ENCODE peak calls at places on chromosomes 5 and 9, in seven cellular contexts. I is CD8-positive, alpha-beta memory T cell; K is BE2C; R is CD4-positive, CD25-positive, alpha-beta regulatory T cell; Y is WERI-Rb-1; P is pancreas; V is lower lobe of right lung. U is an unnamed sample.

GRCh38 chr9:33778700-33779351 is 16.5 kb upstream of the PRSS3 start:
- DNase-seq in I (peak; percentile 67), K (peak; percentile 53), R (peak; percentile 62), Y (peak; percentile 59), P (no peak), V (no peak), U (no peak)

GRCh38 chr9:89059925-89060506 is 68.7 kb downstream of the S1PR3 start:
- DNase-seq in I (no peak), K (no peak), R (no peak), Y (no peak), P (no peak), V (no peak), U (no peak)

GRCh38 chr5:74575741-74576538 is 64.6 kb downstream of the ENC1 start:
- DNase-seq in I (no peak), K (peak; percentile 30), R (no peak), Y (no peak), P (no peak), V (no peak), U (no peak)

GRCh38 chr5:133337795-133338445 is 274.4 kb downstream of the FSTL4 start:
- DNase-seq in I (no peak), K (no peak), R (no peak), Y (no peak), P (no peak), V (no peak), U (no peak)

GRCh38 chr9:34271618-34272017 is 57.5 kb downstream of the KIF24 start:
- DNase-seq in I (no peak), K (no peak), R (no peak), Y (no peak), P (no peak), V (no peak), U (no peak)

GRCh38 chr5:122715095-122715494 is 59.8 kb upstream of the SNX2 start:
- DNase-seq in I (no peak), K (no peak), R (no peak), Y (no peak), P (no peak), V (no peak), U (no peak)

GRCh38 chr5:121967187-121967586 is 5.4 kb downstream of the SRFBP1 start:
- DNase-seq in I (no peak), K (no peak), R (no peak), Y (no peak), P (no peak), V (no peak), U (no peak)

GRCh38 chr9:2336055-2336454 is 285.5 kb upstream of the VLDLR start:
- DNase-seq in I (no peak), K (peak; percentile 21), R (no peak), Y (no peak), P (no peak), V (no peak), U (no peak)

GRCh38 chr9:84827248-84827786 is 157.8 kb downstream of the NTRK2 start:
- DNase-seq in I (no peak), K (no peak), R (no peak), Y (no peak), P (no peak), V (no peak), U (no peak)

GRCh38 chr5:141908796-141909195 is 14.9 kb upstream of the DELE1 start:
- DNase-seq in I (no peak), K (no peak), R (no peak), Y (no peak), P (no peak), V (no peak), U (no peak)

DNA sequence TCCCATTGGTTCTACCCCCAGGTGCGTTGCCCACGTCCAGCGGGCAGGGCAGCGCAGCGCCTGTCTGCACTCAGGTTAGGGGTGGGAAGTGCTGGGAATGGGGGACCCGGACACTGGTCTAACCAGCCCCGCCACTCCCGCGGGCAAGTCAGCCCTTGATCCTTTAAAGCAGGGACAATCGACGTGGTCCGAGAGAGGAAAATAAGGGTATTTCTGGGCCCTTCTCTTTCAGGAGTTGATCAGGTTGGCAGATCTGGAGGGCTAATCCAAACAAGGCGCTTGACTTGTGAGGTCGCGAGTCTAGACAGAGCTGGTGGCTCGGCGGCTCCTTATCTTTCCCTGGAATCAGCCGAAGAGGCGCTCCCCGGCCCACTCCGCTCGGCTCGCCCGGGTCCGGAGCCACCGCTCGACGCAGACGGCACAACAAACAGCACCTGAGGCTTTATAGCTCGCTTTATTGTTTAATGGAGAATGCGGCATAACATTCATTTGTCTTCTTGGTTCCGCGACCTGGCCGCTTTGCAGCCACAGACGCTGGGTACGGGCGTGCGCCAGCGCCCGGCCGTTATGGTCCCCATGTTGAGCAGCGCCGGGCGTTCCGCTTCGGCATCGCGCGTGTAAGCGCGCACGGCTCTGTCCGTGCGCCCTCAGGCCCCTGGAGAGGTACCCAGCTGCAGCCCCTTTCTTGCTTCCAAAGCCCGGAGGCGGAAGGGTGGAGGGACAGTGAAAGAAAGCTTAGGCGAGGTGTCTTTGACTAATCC is 15.8 kb downstream of the ISL1 start:
- DNase-seq in I (no peak), K (peak; percentile 63), R (no peak), Y (no peak), P (no peak), V (no peak), U (no peak)
- H3K27me3 ChIP-seq in I (no peaks in the 10 kb centered on the region), K (no peaks in the 10 kb centered on the region), R (peaks cover 10% of the 10 kb centered on the region), Y (peaks cover 83% of the 10 kb centered on the region), P (peaks cover 25% of the 10 kb centered on the region), V (peaks cover 61% of the 10 kb centered on the region), U (no peaks in the 10 kb centered on the region)

DNA sequence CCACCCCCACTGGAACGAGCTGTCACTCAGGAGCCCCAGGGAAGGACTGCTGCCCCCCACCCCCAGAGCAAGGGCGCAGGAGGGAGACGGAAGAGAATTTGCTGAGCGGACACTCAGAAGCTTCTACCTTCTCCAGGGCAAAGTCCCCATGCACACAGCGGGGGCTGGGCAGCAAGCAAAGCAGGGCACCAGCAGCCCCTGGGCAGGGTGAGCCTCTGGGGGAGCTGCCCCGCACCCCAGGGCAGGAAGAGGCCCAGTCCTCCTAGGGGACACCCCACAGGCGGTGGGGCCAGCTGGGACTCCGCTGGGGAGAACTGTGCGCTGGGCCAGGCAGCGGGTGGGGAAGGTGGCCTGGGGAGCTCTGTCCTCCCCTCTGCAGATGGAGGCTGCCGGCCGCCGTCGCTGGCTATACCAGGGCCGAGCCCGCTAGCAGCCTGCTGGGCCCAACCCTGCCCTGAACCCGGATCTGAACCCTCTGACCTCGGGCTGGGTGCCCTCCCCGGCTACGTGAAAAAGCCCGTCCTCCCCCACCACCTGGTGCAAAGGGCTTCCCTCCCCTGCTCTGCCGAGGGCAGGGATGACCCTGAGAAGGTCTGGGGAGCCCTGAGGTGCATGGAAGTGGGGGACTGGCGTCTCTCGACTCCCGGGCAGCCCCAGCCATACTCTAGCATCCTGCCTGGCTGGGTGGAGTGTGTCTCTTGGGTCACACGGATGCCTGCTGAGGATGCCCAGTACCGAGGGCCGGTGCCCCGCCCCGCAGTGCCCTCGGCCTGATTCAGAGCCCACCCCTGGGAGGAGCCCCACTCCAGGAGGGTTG is 590 bp upstream of the SLC34A3 start:
- DNase-seq in I (no peak), K (no peak), R (no peak), Y (no peak), P (no peak), V (no peak), U (no peak)
- H3K27me3 ChIP-seq in I (no peaks in the 10 kb centered on the region), K (no peaks in the 10 kb centered on the region), R (no peaks in the 10 kb centered on the region), Y (no peaks in the 10 kb centered on the region), P (no peaks in the 10 kb centered on the region), V (peaks cover 60% of the 10 kb centered on the region), U (no peaks in the 10 kb centered on the region)

GRCh38 chr5:173211284-173211683 is 23.7 kb downstream of the NKX2-5 start:
- DNase-seq in I (no peak), K (no peak), R (no peak), Y (no peak), P (no peak), V (no peak), U (no peak)

GRCh38 chr5:173208296-173208695 is 26.7 kb downstream of the NKX2-5 start:
- DNase-seq in I (no peak), K (no peak), R (no peak), Y (no peak), P (no peak), V (no peak), U (no peak)

GRCh38 chr5:173213236-173213933 is 21.6 kb downstream of the NKX2-5 start:
- DNase-seq in I (no peak), K (no peak), R (no peak), Y (no peak), P (no peak), V (no peak), U (peak; percentile 50)

GRCh38 chr5:173205921-173206320 is 29.1 kb downstream of the NKX2-5 start:
- DNase-seq in I (no peak), K (no peak), R (no peak), Y (no peak), P (no peak), V (no peak), U (no peak)

DNA sequence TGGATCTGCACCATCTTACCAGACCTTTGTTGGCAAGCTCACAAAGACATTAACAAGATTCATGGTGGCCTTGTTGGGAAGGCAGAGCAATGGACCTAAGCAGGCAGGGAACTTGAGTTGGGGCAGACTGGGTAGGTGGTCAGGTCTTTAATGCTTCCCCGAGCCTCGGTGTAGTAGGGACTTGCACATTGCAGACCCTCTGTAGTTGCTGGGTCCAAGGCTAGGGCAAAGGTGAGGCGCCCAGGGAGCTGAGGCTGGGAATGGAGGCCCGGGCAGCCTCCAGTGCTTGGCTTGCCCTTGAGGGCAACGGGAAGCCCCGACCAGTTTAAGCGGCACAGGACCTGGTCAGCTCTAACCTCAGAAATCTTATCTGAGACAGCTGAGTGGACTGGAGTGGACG is 24.1 kb downstream of the NKX2-5 start:
- DNase-seq in I (no peak), K (no peak), R (no peak), Y (no peak), P (no peak), V (no peak), U (no peak)
- H3K27me3 ChIP-seq in I (no peaks in the 10 kb centered on the region), K (peaks cover 58% of the 10 kb centered on the region), R (no peaks in the 10 kb centered on the region), Y (peaks cover 26% of the 10 kb centered on the region), P (no peaks in the 10 kb centered on the region), V (peaks cover 4% of the 10 kb centered on the region), U (no peaks in the 10 kb centered on the region)

GRCh38 chr5:126640867-126641266 is 40.1 kb downstream of the PHAX start:
- DNase-seq in I (no peak), K (no peak), R (no peak), Y (no peak), P (no peak), V (no peak), U (no peak)
- H3K27me3 ChIP-seq in I (no peaks in the 10 kb centered on the region), K (no peaks in the 10 kb centered on the region), R (no peaks in the 10 kb centered on the region), Y (no peaks in the 10 kb centered on the region), P (no peaks in the 10 kb centered on the region), V (no peaks in the 10 kb centered on the region), U (no peaks in the 10 kb centered on the region)

DNA sequence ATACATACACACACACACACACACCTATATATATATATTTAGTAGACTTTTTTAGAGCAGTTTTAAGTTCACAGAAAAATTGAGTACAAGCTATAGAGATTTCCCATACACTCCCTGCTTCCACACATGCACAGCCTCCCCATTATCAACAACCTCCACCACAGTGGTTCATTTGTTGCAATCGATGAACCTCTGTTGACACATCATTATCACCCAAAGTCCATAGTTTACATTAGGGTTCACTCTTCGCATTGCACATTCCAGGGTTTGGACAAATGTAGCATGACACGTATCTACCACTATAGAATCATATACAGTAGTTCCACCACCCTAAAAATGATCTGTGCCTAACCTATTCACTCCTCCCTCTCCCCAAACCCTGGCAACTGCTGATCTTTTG is 111.0 kb downstream of the PPP2R2B start:
- DNase-seq in I (no peak), K (no peak), R (no peak), Y (no peak), P (no peak), V (no peak), U (no peak)
- H3K27me3 ChIP-seq in I (no peaks in the 10 kb centered on the region), K (no peaks in the 10 kb centered on the region), R (no peaks in the 10 kb centered on the region), Y (no peaks in the 10 kb centered on the region), P (no peaks in the 10 kb centered on the region), V (no peaks in the 10 kb centered on the region), U (no peaks in the 10 kb centered on the region)

GRCh38 chr9:136200424-136200823 is 4.5 kb downstream of the LHX3 start:
- DNase-seq in I (no peak), K (no peak), R (no peak), Y (no peak), P (no peak), V (no peak), U (no peak)
- H3K27me3 ChIP-seq in I (peaks cover 32% of the 10 kb centered on the region), K (peaks cover 80% of the 10 kb centered on the region), R (no peaks in the 10 kb centered on the region), Y (no peaks in the 10 kb centered on the region), P (peaks cover 42% of the 10 kb centered on the region), V (peaks cover 98% of the 10 kb centered on the region), U (no peaks in the 10 kb centered on the region)